ENCODE peak calls at places on chromosome 6, in seven cellular contexts. T, S, M, J, D, H and R are unnamed samples.

GRCh38 chr6:30463651-30464618 is 25.4 kb upstream of the HLA-E start:
- DNase-seq in H (peak), M (peak), S (peak), T (peak), J (peak), D (no peak), R (no peak)

GRCh38 chr6:133889557-133890301 is 816 bp downstream of the TCF21 start:
- DNase-seq in T (no peak), H (no peak), S (no peak), J (peak), D (no peak), M (peak), R (no peak)

GRCh38 chr6:163782436-163783003 is 368.0 kb downstream of the QKI start:
- DNase-seq in J (no peak), S (no peak), D (no peak), T (no peak), H (no peak), M (no peak), R (no peak)

GRCh38 chr6:85977661-85978060 is 335.0 kb upstream of the SYNCRIP start:
- DNase-seq in J (no peak), D (no peak), T (no peak), M (no peak), H (no peak), S (no peak), R (no peak)

GRCh38 chr6:36120979-36121706 is 9.2 kb upstream of the MAPK13 start:
- DNase-seq in T (no peak), J (peak), H (peak), D (peak), M (peak), S (peak), R (no peak)

GRCh38 chr6:29947292-29947980 is 5.1 kb downstream of the HLA-A start:
- DNase-seq in M (no peak), H (no peak), S (no peak), D (no peak), T (no peak), J (no peak), R (no peak)

GRCh38 chr6:33815854-33816253 is 12.1 kb upstream of the MLN start:
- DNase-seq in S (peak), M (peak), T (no peak), H (no peak), J (no peak), D (no peak), R (no peak)

GRCh38 chr6:29129326-29130012 is 21.6 kb downstream of the OR2J3 start:
- DNase-seq in J (no peak), T (no peak), S (no peak), D (no peak), M (no peak), H (no peak), R (no peak)

GRCh38 chr6:31882344-31882743 is 3.5 kb upstream of the SLC44A4 start:
- DNase-seq in M (no peak), J (no peak), D (no peak), S (peak), H (no peak), T (no peak), R (no peak)

GRCh38 chr6:125346143-125346925 is 44.6 kb upstream of the HDDC2 start:
- DNase-seq in D (no peak), J (no peak), T (no peak), H (no peak), S (no peak), M (no peak), R (no peak)

GRCh38 chr6:167781066-167781767 is 45.5 kb upstream of the AFDN start:
- DNase-seq in H (no peak), J (no peak), T (no peak), M (no peak), S (no peak), D (no peak), R (no peak)

GRCh38 chr6:100892693-100893092 is 11.6 kb upstream of the ASCC3 start:
- DNase-seq in M (no peak), T (no peak), S (peak), D (no peak), H (no peak), J (no peak), R (no peak)

GRCh38 chr6:87848616-87849015 is 146.6 kb upstream of the AKIRIN2 start:
- DNase-seq in J (no peak), T (no peak), S (no peak), M (no peak), H (no peak), D (no peak), R (peak)

GRCh38 chr6:148055410-148055809 is 287.2 kb upstream of the SASH1 start:
- DNase-seq in H (no peak), T (no peak), D (no peak), J (no peak), S (no peak), M (no peak), R (no peak)